ENCODE peak calls at places on chromosomes 16 and 17, in seven cellular contexts. L is stimulated activated CD8-positive, alpha-beta memory T cell treated with anti-CD3 and anti-CD28 coated beads, Interleukin-4, amount 100 ng/mL, for 1 hour; X is colonic mucosa; A is AG08395; R is GM23338; C is dermis microvascular lymphatic vessel endothelial cell; D is ascending aorta. E is an unnamed sample.

GRCh38 chr17:10657866-10658265 is 757 bp upstream of the MYH3 start:
- DNase-seq in L (no peak), X (no peak), A (no peak), R (no peak), C (no peak), D (no peak), E (no peak)

GRCh38 chr17:32719702-32720101 is 157.2 kb downstream of the MYO1D start:
- DNase-seq in L (no peak), X (no peak), A (no peak), R (no peak), C (no peak), D (no peak), E (no peak)

GRCh38 chr17:48024149-48025039 is 13.2 kb downstream of the COPZ2 start:
- DNase-seq in L (no peak), X (peak; percentile 84), A (no peak), R (peak; percentile 68), C (no peak), D (peak; percentile 23), E (no peak)

GRCh38 chr16:85227924-85228462 is 115.7 kb upstream of the CIBAR2 start:
- DNase-seq in L (no peak), X (no peak), A (peak; percentile 86), R (peak; percentile 49), C (no peak), D (no peak), E (no peak)

GRCh38 chr17:29039764-29040598 is 3.0 kb upstream of the PIPOX start:
- DNase-seq in L (no peak), X (no peak), A (peak; percentile 65), R (no peak), C (no peak), D (no peak), E (no peak)

GRCh38 chr16:56793504-56793903 is 63.6 kb downstream of the NUP93 start:
- DNase-seq in L (no peak), X (no peak), A (no peak), R (peak; percentile 55), C (peak; percentile 43), D (no peak), E (no peak)

GRCh38 chr17:64262125-64262421 is 987 bp downstream of the TEX2 start:
- DNase-seq in L (no peak), X (no peak), A (no peak), R (no peak), C (no peak), D (no peak), E (no peak)

GRCh38 chr17:68294196-68294555 is 2.9 kb downstream of the ARSG start:
- DNase-seq in L (no peak), X (no peak), A (no peak), R (peak; percentile 72), C (no peak), D (no peak), E (no peak)

GRCh38 chr17:82684207-82684903 is 14.1 kb downstream of the RAB40B start:
- DNase-seq in L (no peak), X (peak; percentile 80), A (no peak), R (no peak), C (no peak), D (no peak), E (no peak)

GRCh38 chr17:31424944-31425582 is 33.6 kb downstream of the RAB11FIP4 start:
- DNase-seq in L (no peak), X (no peak), A (no peak), R (peak; percentile 62), C (no peak), D (no peak), E (no peak)

GRCh38 chr17:46820592-46821450 is 2.3 kb upstream of the WNT3 start:
- DNase-seq in L (no peak), X (no peak), A (no peak), R (peak; percentile 34), C (no peak), D (no peak), E (no peak)

GRCh38 chr17:64281962-64282752 is 19.1 kb upstream of the TEX2 start:
- DNase-seq in L (no peak), X (peak; percentile 32), A (peak; percentile 73), R (peak; percentile 84), C (peak; percentile 77), D (no peak), E (no peak)

GRCh38 chr17:39573447-39574298 is 34.0 kb downstream of the NEUROD2 start:
- DNase-seq in L (no peak), X (peak; percentile 64), A (peak; percentile 88), R (peak; percentile 87), C (no peak), D (no peak), E (no peak)

GRCh38 chr17:54662978-54663876 is 237.4 kb upstream of the TOM1L1 start:
- DNase-seq in L (no peak), X (no peak), A (no peak), R (peak; percentile 75), C (no peak), D (no peak), E (no peak)

GRCh38 chr16:86872833-86873232 is 294.5 kb downstream of the FOXL1 start:
- DNase-seq in L (no peak), X (no peak), A (no peak), R (peak; percentile 43), C (no peak), D (no peak), E (no peak)

GRCh38 chr16:64356267-64356666 is 765.6 kb downstream of the CDH11 start:
- DNase-seq in L (no peak), X (no peak), A (peak; percentile 83), R (no peak), C (no peak), D (no peak), E (no peak)

GRCh38 chr16:74749291-74750055 is 25.1 kb downstream of the FA2H start:
- DNase-seq in L (no peak), X (no peak), A (no peak), R (peak; percentile 51), C (no peak), D (no peak), E (no peak)

GRCh38 chr17:76544123-76544915 is 4.5 kb downstream of the PRCD start:
- DNase-seq in L (no peak), X (no peak), A (no peak), R (peak; percentile 27), C (no peak), D (no peak), E (no peak)

GRCh38 chr17:7836596-7837374 is 2.8 kb downstream of the KDM6B start:
- DNase-seq in L (no peak), X (peak; percentile 99), A (peak; percentile 66), R (peak; percentile 99), C (peak; percentile 97), D (peak; percentile 59), E (peak; percentile 74)

GRCh38 chr16:65909310-65910050 is 457.0 kb upstream of the CDH5 start:
- DNase-seq in L (no peak), X (no peak), A (no peak), R (no peak), C (no peak), D (no peak), E (no peak)

GRCh38 chr17:56432443-56432842 is 161.1 kb upstream of the NOG start:
- DNase-seq in L (no peak), X (no peak), A (no peak), R (no peak), C (no peak), D (no peak), E (no peak)

GRCh38 chr17:49051269-49051668 is 54.1 kb downstream of the IGF2BP1 start:
- DNase-seq in L (no peak), X (no peak), A (no peak), R (no peak), C (no peak), D (no peak), E (no peak)

GRCh38 chr16:21075252-21075651 is 75.4 kb downstream of the DNAH3 start:
- DNase-seq in L (no peak), X (no peak), A (no peak), R (no peak), C (no peak), D (no peak), E (no peak)

GRCh38 chr17:81483085-81483861 is 29.3 kb downstream of the ACTG1 start:
- DNase-seq in L (no peak), X (peak; percentile 32), A (no peak), R (no peak), C (peak; percentile 82), D (no peak), E (no peak)

GRCh38 chr17:30821751-30822723 is 2.5 kb downstream of the CRLF3 start:
- DNase-seq in L (no peak), X (peak; percentile 54), A (no peak), R (peak; percentile 23), C (no peak), D (no peak), E (no peak)

GRCh38 chr17:13635951-13636350 is 34.2 kb upstream of the HS3ST3A1 start:
- DNase-seq in L (no peak), X (no peak), A (no peak), R (no peak), C (no peak), D (no peak), E (no peak)

GRCh38 chr16:85621698-85622433 is 8.7 kb downstream of the GSE1 start:
- DNase-seq in L (no peak), X (peak; percentile 86), A (no peak), R (no peak), C (no peak), D (no peak), E (no peak)